ENCODE peak calls at places on chromosomes 7 and 10, in six cellular contexts. D, K, G, M, R and T are unnamed samples.
A peak's percentile ranks its signal among the peaks of the same experiment; 100 is the strongest.

GRCh38 chr10:79404690-79405131 is 40.7 kb downstream of the ZCCHC24 start:
- DNase-seq in D (peak; percentile 61), K (peak; percentile 9), G (peak; percentile 7), M (no peak), R (peak; percentile 12), T (peak; percentile 35)

GRCh38 chr7:44067064-44067951 is 1.9 kb upstream of the PGAM2 start:
- DNase-seq in D (peak; percentile 60), K (no peak), G (peak; percentile 38), M (no peak), R (peak; percentile 20), T (peak; percentile 44)

GRCh38 chr10:61197022-61197421 is 253.0 kb upstream of the RHOBTB1 start:
- DNase-seq in D (no peak), K (no peak), G (no peak), M (peak; percentile 12), R (no peak), T (no peak)

GRCh38 chr7:598899-599298 is 79.3 kb upstream of the PDGFA start:
- DNase-seq in D (no peak), K (no peak), G (no peak), M (no peak), R (no peak), T (peak; percentile 44)

GRCh38 chr10:43262902-43263466 is 3.9 kb downstream of the RASGEF1A start:
- DNase-seq in D (no peak), K (no peak), G (no peak), M (no peak), R (no peak), T (no peak)

GRCh38 chr7:141874787-141875186 is 33.5 kb upstream of the PRSS37 start:
- DNase-seq in D (no peak), K (no peak), G (no peak), M (no peak), R (no peak), T (no peak)

GRCh38 chr10:104824378-104825006 is 183.4 kb downstream of the SORCS3 start:
- DNase-seq in D (no peak), K (peak; percentile 14), G (no peak), M (peak; percentile 83), R (no peak), T (peak; percentile 46)

GRCh38 chr7:45197461-45197860 is 39.9 kb downstream of the RAMP3 start:
- DNase-seq in D (no peak), K (no peak), G (no peak), M (no peak), R (no peak), T (no peak)

GRCh38 chr10:108957681-108958080 is 965.6 kb downstream of the XPNPEP1 start:
- DNase-seq in D (no peak), K (no peak), G (no peak), M (peak; percentile 17), R (no peak), T (no peak)

GRCh38 chr10:83023647-83024046 is 1115.7 kb upstream of the GHITM start:
- DNase-seq in D (no peak), K (no peak), G (no peak), M (no peak), R (no peak), T (no peak)

GRCh38 chr10:86592413-86592812 is 61.9 kb upstream of the OPN4 start:
- DNase-seq in D (no peak), K (no peak), G (no peak), M (peak; percentile 32), R (no peak), T (no peak)

GRCh38 chr10:109343293-109343692 is 580.0 kb downstream of the XPNPEP1 start:
- DNase-seq in D (no peak), K (no peak), G (no peak), M (no peak), R (no peak), T (no peak)

GRCh38 chr10:96272256-96272985 is 1.1 kb upstream of the BLNK start:
- DNase-seq in D (no peak), K (no peak), G (no peak), M (no peak), R (no peak), T (no peak)

GRCh38 chr10:73759512-73760115 is 15.4 kb downstream of the SEC24C start:
- DNase-seq in D (no peak), K (no peak), G (no peak), M (no peak), R (no peak), T (no peak)

GRCh38 chr10:99660662-99661369 is 1.5 kb downstream of the ENTPD7 start:
- DNase-seq in D (no peak), K (no peak), G (no peak), M (no peak), R (no peak), T (no peak)

GRCh38 chr7:150945853-150946825 is 32.0 kb downstream of the KCNH2 start:
- DNase-seq in D (peak; percentile 63), K (peak; percentile 79), G (peak; percentile 63), M (no peak), R (no peak), T (peak; percentile 70)

GRCh38 chr7:109996411-109996810 is 1094.5 kb upstream of the LRRN3 start:
- DNase-seq in D (no peak), K (no peak), G (no peak), M (no peak), R (no peak), T (no peak)

GRCh38 chr10:122261584-122261983 is 9.5 kb upstream of the BTBD16 start:
- DNase-seq in D (no peak), K (no peak), G (no peak), M (no peak), R (no peak), T (no peak)

GRCh38 chr7:127813991-127814556 is 162.1 kb downstream of the SND1 start:
- DNase-seq in D (no peak), K (no peak), G (no peak), M (no peak), R (no peak), T (no peak)

GRCh38 chr10:125409756-125410155 is 249.4 kb upstream of the CTBP2 start:
- DNase-seq in D (no peak), K (no peak), G (no peak), M (no peak), R (no peak), T (no peak)

GRCh38 chr7:116187400-116187799 is 22.9 kb upstream of the TES start:
- DNase-seq in D (no peak), K (no peak), G (no peak), M (no peak), R (no peak), T (no peak)

GRCh38 chr7:28674359-28674782 is 262.1 kb downstream of the CREB5 start:
- DNase-seq in D (no peak), K (no peak), G (no peak), M (no peak), R (no peak), T (no peak)

GRCh38 chr10:46237815-46238510 is 48.8 kb upstream of the ANTXRL start:
- DNase-seq in D (no peak), K (no peak), G (no peak), M (no peak), R (no peak), T (peak; percentile 12)

GRCh38 chr7:124171068-124171467 is 138.2 kb upstream of the TMEM229A start:
- DNase-seq in D (no peak), K (peak; percentile 15), G (no peak), M (peak; percentile 50), R (no peak), T (no peak)

GRCh38 chr10:49320191-49320590 is 21.2 kb downstream of the C10orf71 start:
- DNase-seq in D (no peak), K (no peak), G (no peak), M (no peak), R (peak; percentile 11), T (no peak)

GRCh38 chr7:157662110-157662791 is 325.4 kb downstream of the DNAJB6 start:
- DNase-seq in D (peak; percentile 45), K (no peak), G (no peak), M (no peak), R (no peak), T (peak; percentile 71)

GRCh38 chr10:10233256-10233655 is 784.4 kb upstream of the CELF2 start:
- DNase-seq in D (no peak), K (no peak), G (no peak), M (no peak), R (no peak), T (no peak)

DNA sequence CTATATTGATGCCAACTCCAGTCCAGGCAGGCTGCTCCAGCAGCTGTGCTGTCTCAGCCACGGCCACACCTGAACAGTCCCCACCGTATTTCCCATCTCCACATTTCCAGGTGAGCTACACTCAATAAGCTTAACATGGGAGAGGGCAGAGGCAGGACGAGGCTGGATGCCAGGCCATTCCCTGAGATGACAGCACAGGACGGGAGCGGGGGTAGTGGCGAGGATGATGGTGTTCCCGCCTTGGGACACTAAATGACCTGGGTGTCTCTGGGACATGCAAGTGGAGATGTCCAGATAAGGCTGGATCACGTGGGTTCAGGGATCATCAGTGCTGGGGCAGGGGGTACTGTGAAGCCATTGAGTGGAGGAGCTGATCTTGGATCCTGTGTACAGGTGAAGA is 29.5 kb upstream of the HSPA12A start:
- DNase-seq in D (no peak), K (no peak), G (no peak), M (no peak), R (no peak), T (no peak)
- H3K4me1 ChIP-seq in D (no peaks in the 10 kb centered on the region), K (peaks cover 11% of the 10 kb centered on the region), G (peaks cover 29% of the 10 kb centered on the region), M (peaks cover 3% of the 10 kb centered on the region), R (no peaks in the 10 kb centered on the region), T (no peaks in the 10 kb centered on the region)

DNA sequence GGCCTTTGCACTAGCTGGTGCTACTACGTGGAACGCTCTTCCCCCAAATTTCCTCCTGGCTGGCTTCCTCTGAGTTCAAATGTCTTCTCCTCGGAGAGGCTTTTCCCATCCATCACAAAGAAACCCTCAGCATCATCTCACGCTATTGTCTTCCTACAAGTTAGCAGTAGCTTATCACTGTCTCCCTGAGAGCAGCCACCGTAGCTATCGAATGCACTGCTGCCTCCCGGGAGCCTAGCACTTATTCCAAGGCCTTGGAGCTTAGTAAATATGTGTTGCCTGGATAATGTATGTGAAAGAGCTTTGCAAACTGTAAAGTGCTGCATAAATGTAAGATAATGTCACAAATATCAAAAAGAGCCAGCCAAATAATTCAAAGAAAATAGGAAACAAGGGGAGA is 124.4 kb downstream of the KCNMA1 start:
- DNase-seq in D (no peak), K (no peak), G (no peak), M (no peak), R (no peak), T (no peak)
- H3K4me1 ChIP-seq in D (no peaks in the 10 kb centered on the region), K (no peaks in the 10 kb centered on the region), G (peaks cover 40% of the 10 kb centered on the region), M (peaks cover 33% of the 10 kb centered on the region), R (peaks cover 47% of the 10 kb centered on the region), T (peaks cover 6% of the 10 kb centered on the region)

GRCh38 chr10:34697366-34698247 is 117.5 kb downstream of the PARD3 start:
- DNase-seq in D (no peak), K (no peak), G (no peak), M (no peak), R (no peak), T (no peak)

GRCh38 chr10:34698979-34699378 is 116.1 kb downstream of the PARD3 start:
- DNase-seq in D (no peak), K (no peak), G (no peak), M (no peak), R (no peak), T (no peak)

GRCh38 chr10:34696423-34696822 is 118.7 kb downstream of the PARD3 start:
- DNase-seq in D (no peak), K (no peak), G (no peak), M (no peak), R (no peak), T (no peak)

GRCh38 chr10:34699904-34700303 is 115.2 kb downstream of the PARD3 start:
- DNase-seq in D (no peak), K (no peak), G (no peak), M (no peak), R (no peak), T (no peak)

GRCh38 chr10:34698248-34698831 is 116.8 kb downstream of the PARD3 start:
- DNase-seq in D (no peak), K (no peak), G (no peak), M (no peak), R (no peak), T (no peak)
- H3K4me1 ChIP-seq in D (no peaks in the 10 kb centered on the region), K (peaks cover 53% of the 10 kb centered on the region), G (peaks cover 51% of the 10 kb centered on the region), M (peaks cover 19% of the 10 kb centered on the region), R (peaks cover 39% of the 10 kb centered on the region), T (peaks cover 4% of the 10 kb centered on the region)

GRCh38 chr10:72014197-72014596 is 50.0 kb downstream of the CHST3 start:
- DNase-seq in D (no peak), K (no peak), G (no peak), M (no peak), R (no peak), T (no peak)
- H3K4me1 ChIP-seq in D (no peaks in the 10 kb centered on the region), K (peaks cover 86% of the 10 kb centered on the region), G (peaks cover 11% of the 10 kb centered on the region), M (peaks cover 27% of the 10 kb centered on the region), R (peaks cover 76% of the 10 kb centered on the region), T (no peaks in the 10 kb centered on the region)